ENCODE peak calls at places on chromosomes 13 and 19, in seven cellular contexts. Z is EH, U is endothelial cell, C is neural crest cell, O is HEK293T, L is osteocyte, Y is G401. A is an unnamed sample.

GRCh38 chr13:46341112-46341711 is 45.8 kb downstream of the RUBCNL start:
- DNase-seq in C (no peak), Z (peak), U (no peak), Y (no peak), O (no peak), L (peak), A (peak)

GRCh38 chr13:76980075-76980718 is 11.7 kb upstream of the CLN5 start:
- DNase-seq in C (peak), Y (peak), L (peak), U (peak), Z (peak), O (peak), A (no peak)

GRCh38 chr19:38900816-38901215 is 1.0 kb downstream of the NFKBIB start:
- DNase-seq in Z (no peak), L (no peak), O (no peak), U (no peak), C (no peak), Y (no peak), A (no peak)

GRCh38 chr13:87123987-87124784 is 547.0 kb upstream of the SLITRK5 start:
- DNase-seq in U (no peak), Z (peak), C (no peak), L (peak), Y (peak), O (peak), A (peak)

GRCh38 chr19:55082023-55082851 is 6.6 kb downstream of the EPS8L1 start:
- DNase-seq in Y (no peak), L (no peak), Z (peak), O (no peak), C (no peak), U (no peak), A (no peak)

GRCh38 chr19:4229179-4229931 is at the start of gene EBI3:
- DNase-seq in Y (peak), L (peak), Z (peak), C (peak), O (no peak), U (peak), A (no peak)

GRCh38 chr13:24116103-24116502 is 44.4 kb upstream of the SPATA13 start:
- DNase-seq in U (no peak), O (no peak), Z (peak), L (no peak), Y (no peak), C (no peak), A (no peak)

GRCh38 chr19:13342672-13343071 is 163.6 kb downstream of the CACNA1A start:
- DNase-seq in L (no peak), U (no peak), C (no peak), Y (no peak), Z (no peak), O (no peak), A (no peak)

GRCh38 chr19:3670258-3670795 is 29.9 kb downstream of the PIP5K1C start:
- DNase-seq in Z (peak), U (no peak), O (no peak), Y (peak), C (no peak), L (no peak), A (peak)

GRCh38 chr13:33261426-33262068 is 24.0 kb downstream of the STARD13 start:
- DNase-seq in Y (no peak), L (no peak), Z (no peak), C (no peak), U (no peak), O (no peak), A (no peak)

GRCh38 chr13:97369269-97369893 is 64.6 kb upstream of the RAP2A start:
- DNase-seq in C (no peak), Y (no peak), Z (peak), L (no peak), O (no peak), U (no peak), A (no peak)

GRCh38 chr19:50331187-50332013 is 2.2 kb upstream of the KCNC3 start:
- DNase-seq in O (no peak), L (no peak), Z (no peak), U (no peak), Y (peak), C (no peak), A (no peak)

GRCh38 chr19:29383696-29384095 is 142.1 kb upstream of the VSTM2B start:
- DNase-seq in C (no peak), O (no peak), Y (no peak), U (no peak), Z (no peak), L (peak), A (no peak)

GRCh38 chr13:47019977-47020376 is 123.1 kb upstream of the HTR2A start:
- DNase-seq in Y (no peak), C (no peak), U (no peak), Z (no peak), L (no peak), O (no peak), A (no peak)

GRCh38 chr13:48594080-48594815 is 59.5 kb upstream of the CYSLTR2 start:
- DNase-seq in Z (no peak), Y (no peak), O (no peak), L (no peak), U (no peak), C (no peak), A (no peak)

GRCh38 chr13:34941835-34942731 is at the start of gene NBEA:
- DNase-seq in O (peak), L (peak), Y (peak), Z (peak), C (peak), U (peak), A (peak)

GRCh38 chr19:11373166-11373884 is 1.1 kb upstream of the SWSAP1 start:
- DNase-seq in L (no peak), U (no peak), C (peak), Y (peak), O (no peak), Z (peak), A (no peak)

GRCh38 chr19:41309225-41310030 is 544 bp upstream of the CCDC97 start:
- DNase-seq in Z (no peak), Y (peak), L (no peak), U (no peak), O (no peak), C (no peak), A (no peak)

GRCh38 chr19:49869009-49869483 is 1.7 kb upstream of the PNKP start:
- DNase-seq in U (no peak), C (no peak), L (no peak), Y (no peak), O (no peak), Z (no peak), A (no peak)

GRCh38 chr13:93511011-93511410 is 284.4 kb downstream of the GPC6 start:
- DNase-seq in Y (no peak), C (no peak), Z (no peak), L (no peak), O (no peak), U (no peak), A (no peak)

GRCh38 chr13:60012503-60012902 is 151.2 kb downstream of the DIAPH3 start:
- DNase-seq in U (no peak), L (no peak), O (no peak), C (no peak), Z (no peak), Y (no peak), A (no peak)

GRCh38 chr13:29521336-29521735 is 74.2 kb downstream of the SLC7A1 start:
- DNase-seq in Y (no peak), L (no peak), Z (no peak), C (no peak), U (no peak), O (no peak), A (no peak)

GRCh38 chr19:36213793-36214387 is 575 bp downstream of the ZNF565 start:
- DNase-seq in L (no peak), C (no peak), Y (no peak), U (no peak), Z (peak), O (peak), A (no peak)

GRCh38 chr19:18432275-18433038 is 5.5 kb downstream of the ISYNA1 start:
- DNase-seq in Y (no peak), L (no peak), O (no peak), Z (no peak), U (no peak), C (no peak), A (no peak)

GRCh38 chr13:34608326-34608725 is 333.7 kb upstream of the NBEA start:
- DNase-seq in Z (no peak), Y (no peak), U (no peak), O (no peak), L (no peak), C (no peak), A (no peak)

A was measured in fibroblast of the conjunctiva.